ENCODE peak calls at places on chromosomes 2 and 18, in six cellular contexts. One of them, this sample, is unnamed.

GRCh38 chr2:11688222-11689069 is 18.5 kb upstream of the NTSR2 start:
- DNase-seq in GM23248: peak
- DNase-seq in T-helper 1 cell: peak
- DNase-seq in central memory CD4-positive, alpha-beta T cell: peak
- DNase-seq in fibroblast of lung: peak
- DNase-seq in H54: peak
- DNase-seq in this sample: peak

GRCh38 chr2:70133521-70134348 is 46.5 kb downstream of the PCBP1 start:
- DNase-seq in GM23248: no peak
- DNase-seq in fibroblast of lung: no peak
- DNase-seq in central memory CD4-positive, alpha-beta T cell: peak
- DNase-seq in H54: no peak
- DNase-seq in T-helper 1 cell: no peak
- DNase-seq in this sample: no peak

GRCh38 chr18:413263-413662 is 87.2 kb downstream of the COLEC12 start:
- DNase-seq in central memory CD4-positive, alpha-beta T cell: no peak
- DNase-seq in fibroblast of lung: no peak
- DNase-seq in H54: no peak
- DNase-seq in GM23248: peak
- DNase-seq in T-helper 1 cell: no peak
- DNase-seq in this sample: no peak

GRCh38 chr18:37481058-37481457 is 84.5 kb downstream of the CELF4 start:
- DNase-seq in central memory CD4-positive, alpha-beta T cell: no peak
- DNase-seq in fibroblast of lung: no peak
- DNase-seq in H54: no peak
- DNase-seq in GM23248: no peak
- DNase-seq in T-helper 1 cell: no peak
- DNase-seq in this sample: no peak

GRCh38 chr18:13502585-13502984 is 223.8 kb downstream of the FAM210A start:
- DNase-seq in GM23248: no peak
- DNase-seq in fibroblast of lung: no peak
- DNase-seq in T-helper 1 cell: no peak
- DNase-seq in central memory CD4-positive, alpha-beta T cell: no peak
- DNase-seq in H54: no peak
- DNase-seq in this sample: no peak

GRCh38 chr2:160075171-160075570 is 12.8 kb upstream of the PLA2R1 start:
- DNase-seq in T-helper 1 cell: no peak
- DNase-seq in fibroblast of lung: peak
- DNase-seq in central memory CD4-positive, alpha-beta T cell: no peak
- DNase-seq in GM23248: peak
- DNase-seq in H54: peak
- DNase-seq in this sample: peak

GRCh38 chr2:143433158-143433557 is 303.9 kb downstream of the ARHGAP15 start:
- DNase-seq in central memory CD4-positive, alpha-beta T cell: no peak
- DNase-seq in GM23248: no peak
- DNase-seq in H54: no peak
- DNase-seq in fibroblast of lung: peak
- DNase-seq in T-helper 1 cell: no peak
- DNase-seq in this sample: no peak

GRCh38 chr2:188142636-188143035 is 149.0 kb upstream of the GULP1 start:
- DNase-seq in T-helper 1 cell: no peak
- DNase-seq in central memory CD4-positive, alpha-beta T cell: no peak
- DNase-seq in GM23248: peak
- DNase-seq in fibroblast of lung: peak
- DNase-seq in H54: no peak
- DNase-seq in this sample: no peak

GRCh38 chr2:169136885-169137534 is 67.6 kb downstream of the DHRS9 start:
- DNase-seq in H54: no peak
- DNase-seq in GM23248: no peak
- DNase-seq in fibroblast of lung: no peak
- DNase-seq in central memory CD4-positive, alpha-beta T cell: no peak
- DNase-seq in T-helper 1 cell: no peak
- DNase-seq in this sample: no peak

GRCh38 chr18:11570770-11571169 is 38.6 kb upstream of the SLC35G4 start:
- DNase-seq in H54: no peak
- DNase-seq in central memory CD4-positive, alpha-beta T cell: no peak
- DNase-seq in T-helper 1 cell: no peak
- DNase-seq in fibroblast of lung: peak
- DNase-seq in GM23248: peak
- DNase-seq in this sample: no peak

GRCh38 chr18:10995576-10995975 is 153.8 kb downstream of the PIEZO2 start:
- DNase-seq in fibroblast of lung: no peak
- DNase-seq in GM23248: no peak
- DNase-seq in H54: no peak
- DNase-seq in T-helper 1 cell: no peak
- DNase-seq in central memory CD4-positive, alpha-beta T cell: no peak
- DNase-seq in this sample: no peak

GRCh38 chr2:178871536-178871935 is 64.3 kb upstream of the TTN start:
- DNase-seq in GM23248: no peak
- DNase-seq in central memory CD4-positive, alpha-beta T cell: no peak
- DNase-seq in T-helper 1 cell: no peak
- DNase-seq in fibroblast of lung: no peak
- DNase-seq in H54: no peak
- DNase-seq in this sample: no peak

GRCh38 chr2:179936654-179937053 is 70.4 kb downstream of the CWC22 start:
- DNase-seq in H54: no peak
- DNase-seq in GM23248: peak
- DNase-seq in T-helper 1 cell: no peak
- DNase-seq in fibroblast of lung: peak
- DNase-seq in central memory CD4-positive, alpha-beta T cell: no peak
- DNase-seq in this sample: peak

GRCh38 chr2:216354236-216354788 is 18.0 kb downstream of the MARCHF4 start:
- DNase-seq in GM23248: peak
- DNase-seq in central memory CD4-positive, alpha-beta T cell: no peak
- DNase-seq in fibroblast of lung: no peak
- DNase-seq in H54: no peak
- DNase-seq in T-helper 1 cell: no peak
- DNase-seq in this sample: no peak

GRCh38 chr2:24083567-24084385 is 858 bp downstream of the TP53I3 start:
- DNase-seq in H54: peak
- DNase-seq in central memory CD4-positive, alpha-beta T cell: no peak
- DNase-seq in T-helper 1 cell: peak
- DNase-seq in fibroblast of lung: peak
- DNase-seq in GM23248: peak
- DNase-seq in this sample: no peak

GRCh38 chr2:237486334-237486818 is 675 bp upstream of the MLPH start:
- DNase-seq in H54: no peak
- DNase-seq in T-helper 1 cell: no peak
- DNase-seq in GM23248: peak
- DNase-seq in fibroblast of lung: peak
- DNase-seq in central memory CD4-positive, alpha-beta T cell: no peak
- DNase-seq in this sample: no peak

GRCh38 chr18:48943736-48944527 is 6.8 kb downstream of the SMAD7 start:
- DNase-seq in T-helper 1 cell: no peak
- DNase-seq in central memory CD4-positive, alpha-beta T cell: peak
- DNase-seq in H54: no peak
- DNase-seq in fibroblast of lung: no peak
- DNase-seq in GM23248: peak
- DNase-seq in this sample: no peak

GRCh38 chr2:63050186-63050915 is at the start of gene OTX1:
- DNase-seq in fibroblast of lung: no peak
- DNase-seq in T-helper 1 cell: no peak
- DNase-seq in central memory CD4-positive, alpha-beta T cell: no peak
- DNase-seq in GM23248: peak
- DNase-seq in H54: peak
- DNase-seq in this sample: peak

GRCh38 chr2:208407667-208408066 is 1.1 kb downstream of the PTH2R start:
- DNase-seq in central memory CD4-positive, alpha-beta T cell: no peak
- DNase-seq in H54: peak
- DNase-seq in GM23248: peak
- DNase-seq in T-helper 1 cell: no peak
- DNase-seq in fibroblast of lung: peak
- DNase-seq in this sample: no peak

GRCh38 chr2:160406591-160407392 is 86.8 kb downstream of the RBMS1 start:
- DNase-seq in H54: no peak
- DNase-seq in central memory CD4-positive, alpha-beta T cell: peak
- DNase-seq in fibroblast of lung: peak
- DNase-seq in T-helper 1 cell: peak
- DNase-seq in GM23248: peak
- DNase-seq in this sample: peak

GRCh38 chr2:152094014-152094413 is 4.8 kb downstream of the CACNB4 start:
- DNase-seq in GM23248: no peak
- DNase-seq in central memory CD4-positive, alpha-beta T cell: no peak
- DNase-seq in H54: no peak
- DNase-seq in fibroblast of lung: no peak
- DNase-seq in T-helper 1 cell: no peak
- DNase-seq in this sample: no peak

GRCh38 chr2:233409286-233409991 is 55.1 kb downstream of the DGKD start:
- DNase-seq in GM23248: no peak
- DNase-seq in fibroblast of lung: no peak
- DNase-seq in central memory CD4-positive, alpha-beta T cell: peak
- DNase-seq in T-helper 1 cell: no peak
- DNase-seq in H54: no peak
- DNase-seq in this sample: no peak

GRCh38 chr2:196479350-196479749 is 160.2 kb upstream of the CCDC150 start:
- DNase-seq in fibroblast of lung: no peak
- DNase-seq in T-helper 1 cell: no peak
- DNase-seq in H54: no peak
- DNase-seq in GM23248: peak
- DNase-seq in central memory CD4-positive, alpha-beta T cell: no peak
- DNase-seq in this sample: peak

GRCh38 chr2:213151437-213152064 is at the start of gene IKZF2:
- DNase-seq in GM23248: peak
- DNase-seq in fibroblast of lung: peak
- DNase-seq in H54: peak
- DNase-seq in T-helper 1 cell: peak
- DNase-seq in central memory CD4-positive, alpha-beta T cell: peak
- DNase-seq in this sample: peak

GRCh38 chr18:36143391-36143790 is 13.7 kb downstream of the ELP2 start:
- DNase-seq in GM23248: no peak
- DNase-seq in T-helper 1 cell: no peak
- DNase-seq in central memory CD4-positive, alpha-beta T cell: no peak
- DNase-seq in fibroblast of lung: no peak
- DNase-seq in H54: no peak
- DNase-seq in this sample: no peak

GRCh38 chr2:119697290-119698013 is 18.5 kb downstream of the TMEM177 start:
- DNase-seq in GM23248: no peak
- DNase-seq in fibroblast of lung: no peak
- DNase-seq in central memory CD4-positive, alpha-beta T cell: no peak
- DNase-seq in T-helper 1 cell: no peak
- DNase-seq in H54: no peak
- DNase-seq in this sample: no peak

GRCh38 chr2:88626171-88627054 is 851 bp downstream of the EIF2AK3 start:
- DNase-seq in T-helper 1 cell: peak
- DNase-seq in H54: peak
- DNase-seq in central memory CD4-positive, alpha-beta T cell: peak
- DNase-seq in fibroblast of lung: no peak
- DNase-seq in GM23248: peak
- DNase-seq in this sample: peak

GRCh38 chr18:8609711-8610441 is 639 bp downstream of the RAB12 start:
- DNase-seq in T-helper 1 cell: no peak
- DNase-seq in central memory CD4-positive, alpha-beta T cell: peak
- DNase-seq in H54: no peak
- DNase-seq in GM23248: peak
- DNase-seq in fibroblast of lung: no peak
- DNase-seq in this sample: peak

GRCh38 chr18:12287684-12288405 is 20.2 kb upstream of the TUBB6 start:
- DNase-seq in H54: peak
- DNase-seq in T-helper 1 cell: no peak
- DNase-seq in GM23248: peak
- DNase-seq in central memory CD4-positive, alpha-beta T cell: no peak
- DNase-seq in fibroblast of lung: peak
- DNase-seq in this sample: peak

GRCh38 chr2:177282101-177282573 is 17.6 kb upstream of the NFE2L2 start:
- DNase-seq in fibroblast of lung: no peak
- DNase-seq in H54: no peak
- DNase-seq in T-helper 1 cell: no peak
- DNase-seq in central memory CD4-positive, alpha-beta T cell: no peak
- DNase-seq in GM23248: peak
- DNase-seq in this sample: peak